ENCODE peak calls at places on chromosomes 4 and X, in nine cellular contexts. M is hepatocyte; I is hippocampal formation; O is stimulated activated CD4-positive, alpha-beta T cell treated with anti-CD3 and anti-CD28 coated beads, Interleukin-15, amount 100 ng/mL, for 1 hour; G is right atrium auricular region; U is NCI-H1092; S is lower lobe of right lung; T is naive B cell; W is cardiac muscle cell. E is an unnamed sample.

GRCh38 chrX:38654302-38654701 is 93.0 kb downstream of the TSPAN7 start:
- DNase-seq in M (peak; percentile 35), I (no peak), O (no peak), G (no peak), U (peak; percentile 14), S (no peak), T (no peak), W (peak; percentile 61), E (no peak)

GRCh38 chrX:56248492-56248891 is 16.3 kb downstream of the KLF8 start:
- DNase-seq in M (peak; percentile 65), I (peak; percentile 53), O (peak; percentile 21), G (peak; percentile 60), U (no peak), S (peak; percentile 47), T (peak; percentile 42), W (peak; percentile 50), E (no peak)

GRCh38 chr4:123342498-123342897 is 54.1 kb upstream of the SPRY1 start:
- DNase-seq in M (no peak), I (no peak), O (no peak), G (no peak), U (no peak), S (no peak), T (no peak), W (no peak), E (no peak)

GRCh38 chr4:148445903-148446261 is 3.7 kb upstream of the NR3C2 start:
- DNase-seq in M (no peak), I (no peak), O (no peak), G (no peak), U (no peak), S (no peak), T (no peak), W (peak; percentile 23), E (no peak)

GRCh38 chrX:31497086-31497485 is 425.2 kb upstream of the FTHL17 start:
- DNase-seq in M (no peak), I (no peak), O (no peak), G (no peak), U (no peak), S (no peak), T (no peak), W (no peak), E (no peak)

GRCh38 chr4:71772592-71772991 is 11.3 kb downstream of the GC start:
- DNase-seq in M (no peak), I (no peak), O (no peak), G (no peak), U (no peak), S (no peak), T (no peak), W (peak; percentile 28), E (no peak)

GRCh38 chr4:156158747-156159146 is 205.1 kb upstream of the CTSO start:
- DNase-seq in M (no peak), I (no peak), O (no peak), G (no peak), U (no peak), S (no peak), T (no peak), W (no peak), E (no peak)

GRCh38 chr4:65089666-65090065 is 580.6 kb downstream of the EPHA5 start:
- DNase-seq in M (peak; percentile 10), I (no peak), O (no peak), G (no peak), U (no peak), S (no peak), T (no peak), W (peak; percentile 6), E (no peak)

GRCh38 chr4:139208404-139208945 is 31.5 kb upstream of the ELF2 start:
- DNase-seq in M (no peak), I (no peak), O (no peak), G (peak; percentile 61), U (no peak), S (no peak), T (peak; percentile 27), W (no peak), E (peak; percentile 83)

E was measured in CD14-positive monocyte.